ENCODE peak calls at places on chromosome 17, in eight cellular contexts. K, H, I, U, V, Y, X and W are unnamed samples.

GRCh38 chr17:66711936-66712335 is 123.0 kb upstream of the CACNG5 start:
- DNase-seq in X (no peak), I (no peak), Y (no peak), H (no peak), K (peak), V (peak), U (no peak), W (no peak)

GRCh38 chr17:50604470-50604869 is 30.2 kb upstream of the ABCC3 start:
- DNase-seq in Y (no peak), I (no peak), K (peak), U (peak), V (no peak), H (no peak), X (no peak), W (peak)

GRCh38 chr17:2040942-2041560 is 771 bp upstream of the OVCA2 start:
- DNase-seq in V (no peak), H (no peak), K (no peak), I (no peak), X (no peak), Y (no peak), U (no peak), W (no peak)

GRCh38 chr17:4950757-4951204 is at the start of gene ENO3:
- DNase-seq in K (no peak), Y (no peak), H (no peak), X (no peak), I (peak), U (peak), V (no peak), W (no peak)

GRCh38 chr17:40086150-40087044 is 14.0 kb downstream of the NR1D1 start:
- DNase-seq in V (peak), H (no peak), X (peak), U (peak), K (no peak), Y (no peak), I (peak), W (peak)

GRCh38 chr17:48374650-48375230 is 55.3 kb downstream of the SKAP1 start:
- DNase-seq in X (peak), U (no peak), I (peak), V (peak), Y (no peak), K (peak), H (no peak), W (no peak)

GRCh38 chr17:45096141-45096540 is 35.0 kb downstream of the NMT1 start:
- DNase-seq in K (no peak), I (peak), H (no peak), U (no peak), X (peak), Y (no peak), V (peak), W (no peak)

GRCh38 chr17:7839199-7839889 is 5.3 kb downstream of the KDM6B start:
- DNase-seq in Y (no peak), U (peak), H (no peak), K (peak), I (no peak), V (no peak), X (no peak), W (peak)

GRCh38 chr17:57739402-57740224 is 5.5 kb downstream of the CCDC182 start:
- DNase-seq in H (no peak), V (peak), Y (no peak), X (peak), U (no peak), I (peak), K (no peak), W (no peak)

GRCh38 chr17:1718362-1719165 is 5.9 kb upstream of the WDR81 start:
- DNase-seq in I (no peak), Y (no peak), X (no peak), H (no peak), V (no peak), U (no peak), K (no peak), W (peak)

GRCh38 chr17:55898195-55898594 is 147.3 kb downstream of the PCTP start:
- DNase-seq in Y (no peak), K (no peak), I (no peak), U (no peak), H (no peak), X (no peak), V (no peak), W (no peak)